ENCODE peak calls at places on chromosomes 4 and X, in four cellular contexts. One of them, this sample, is unnamed.

GRCh38 chr4:75547647-75548387 is 8.0 kb upstream of the ODAPH start:
- DNase-seq in A549: no peak
- DNase-seq in NCI-H510A treated with DMSO at 0.1 percent for 48 hours: no peak
- DNase-seq in NCI-H146: peak; percentile 5
- DNase-seq in this sample: peak; percentile 12

GRCh38 chr4:143185253-143186107 is 763 bp downstream of the USP38 start:
- DNase-seq in A549: no peak
- DNase-seq in NCI-H510A treated with DMSO at 0.1 percent for 48 hours: no peak
- DNase-seq in NCI-H146: peak; percentile 49
- DNase-seq in this sample: no peak

GRCh38 chrX:149470960-149471359 is 34.1 kb downstream of the IDS start:
- DNase-seq in A549: peak; percentile 68
- DNase-seq in NCI-H510A treated with DMSO at 0.1 percent for 48 hours: peak; percentile 42
- DNase-seq in NCI-H146: peak; percentile 70
- DNase-seq in this sample: peak; percentile 70

GRCh38 chrX:2479420-2479780 is 21.4 kb downstream of the DHRSX start:
- DNase-seq in A549: no peak
- DNase-seq in NCI-H510A treated with DMSO at 0.1 percent for 48 hours: no peak
- DNase-seq in NCI-H146: no peak
- DNase-seq in this sample: no peak

GRCh38 chr4:123555500-123556273 is 159.1 kb downstream of the SPRY1 start:
- DNase-seq in A549: peak; percentile 19
- DNase-seq in NCI-H510A treated with DMSO at 0.1 percent for 48 hours: peak; percentile 45
- DNase-seq in NCI-H146: peak; percentile 76
- DNase-seq in this sample: peak; percentile 75

GRCh38 chrX:46554942-46555341 is 9.7 kb upstream of the ZNF674 start:
- DNase-seq in A549: no peak
- DNase-seq in NCI-H510A treated with DMSO at 0.1 percent for 48 hours: peak; percentile 2
- DNase-seq in NCI-H146: peak; percentile 27
- DNase-seq in this sample: no peak

GRCh38 chrX:40291553-40291952 is 193.8 kb upstream of the BCOR start:
- DNase-seq in A549: no peak
- DNase-seq in NCI-H510A treated with DMSO at 0.1 percent for 48 hours: no peak
- DNase-seq in NCI-H146: no peak
- DNase-seq in this sample: no peak

GRCh38 chr4:113499166-113499565 is 262.4 kb downstream of the CAMK2D start:
- DNase-seq in A549: no peak
- DNase-seq in NCI-H510A treated with DMSO at 0.1 percent for 48 hours: peak; percentile 10
- DNase-seq in NCI-H146: no peak
- DNase-seq in this sample: no peak

GRCh38 chr4:110854021-110854678 is 231.3 kb upstream of the PITX2 start:
- DNase-seq in A549: no peak
- DNase-seq in NCI-H510A treated with DMSO at 0.1 percent for 48 hours: peak; percentile 6
- DNase-seq in NCI-H146: no peak
- DNase-seq in this sample: no peak

GRCh38 chr4:104860227-104861123 is 286.2 kb upstream of the TET2 start:
- DNase-seq in A549: peak; percentile 33
- DNase-seq in NCI-H510A treated with DMSO at 0.1 percent for 48 hours: peak; percentile 76
- DNase-seq in NCI-H146: peak; percentile 24
- DNase-seq in this sample: peak; percentile 54

GRCh38 chr4:2712261-2712842 is 43.8 kb downstream of the TNIP2 start:
- DNase-seq in A549: no peak
- DNase-seq in NCI-H510A treated with DMSO at 0.1 percent for 48 hours: no peak
- DNase-seq in NCI-H146: no peak
- DNase-seq in this sample: no peak

GRCh38 chr4:78477276-78477675 is 74.3 kb upstream of the ANXA3 start:
- DNase-seq in A549: no peak
- DNase-seq in NCI-H510A treated with DMSO at 0.1 percent for 48 hours: no peak
- DNase-seq in NCI-H146: no peak
- DNase-seq in this sample: no peak

GRCh38 chr4:89860971-89861370 is 24.0 kb upstream of the SNCA start:
- DNase-seq in A549: no peak
- DNase-seq in NCI-H510A treated with DMSO at 0.1 percent for 48 hours: no peak
- DNase-seq in NCI-H146: no peak
- DNase-seq in this sample: no peak

GRCh38 chr4:106806158-106806797 is 229.8 kb downstream of the DKK2 start:
- DNase-seq in A549: no peak
- DNase-seq in NCI-H510A treated with DMSO at 0.1 percent for 48 hours: peak; percentile 4
- DNase-seq in NCI-H146: no peak
- DNase-seq in this sample: no peak

GRCh38 chrX:9153299-9153698 is 119.4 kb upstream of the FAM9B start:
- DNase-seq in A549: no peak
- DNase-seq in NCI-H510A treated with DMSO at 0.1 percent for 48 hours: no peak
- DNase-seq in NCI-H146: no peak
- DNase-seq in this sample: no peak

GRCh38 chr4:142846729-142847606 is 867 bp upstream of the INPP4B start:
- DNase-seq in A549: peak; percentile 25
- DNase-seq in NCI-H510A treated with DMSO at 0.1 percent for 48 hours: peak; percentile 74
- DNase-seq in NCI-H146: peak; percentile 3
- DNase-seq in this sample: peak; percentile 33

GRCh38 chr4:74874785-74875367 is 58.0 kb upstream of the PARM1 start:
- DNase-seq in A549: peak; percentile 15
- DNase-seq in NCI-H510A treated with DMSO at 0.1 percent for 48 hours: peak; percentile 90
- DNase-seq in NCI-H146: peak; percentile 70
- DNase-seq in this sample: peak; percentile 34

GRCh38 chrX:123860506-123860840 is 620 bp downstream of the XIAP start:
- DNase-seq in A549: peak; percentile 36
- DNase-seq in NCI-H510A treated with DMSO at 0.1 percent for 48 hours: peak; percentile 53
- DNase-seq in NCI-H146: no peak
- DNase-seq in this sample: peak; percentile 18

GRCh38 chr4:77043507-77044131 is 32.2 kb downstream of the CCNI start:
- DNase-seq in A549: no peak
- DNase-seq in NCI-H510A treated with DMSO at 0.1 percent for 48 hours: no peak
- DNase-seq in NCI-H146: no peak
- DNase-seq in this sample: no peak

GRCh38 chrX:41095962-41096955 is 11.0 kb downstream of the USP9X start:
- DNase-seq in A549: no peak
- DNase-seq in NCI-H510A treated with DMSO at 0.1 percent for 48 hours: no peak
- DNase-seq in NCI-H146: no peak
- DNase-seq in this sample: no peak

GRCh38 chr4:16721618-16722291 is 176.7 kb downstream of the LDB2 start:
- DNase-seq in A549: no peak
- DNase-seq in NCI-H510A treated with DMSO at 0.1 percent for 48 hours: no peak
- DNase-seq in NCI-H146: no peak
- DNase-seq in this sample: no peak

GRCh38 chrX:133645251-133645650 is 230.0 kb upstream of the GPC4 start:
- DNase-seq in A549: no peak
- DNase-seq in NCI-H510A treated with DMSO at 0.1 percent for 48 hours: no peak
- DNase-seq in NCI-H146: no peak
- DNase-seq in this sample: peak; percentile 6

GRCh38 chr4:101200561-101200960 is 146.8 kb downstream of the PPP3CA start:
- DNase-seq in A549: peak; percentile 40
- DNase-seq in NCI-H510A treated with DMSO at 0.1 percent for 48 hours: no peak
- DNase-seq in NCI-H146: no peak
- DNase-seq in this sample: no peak

GRCh38 chr4:105191621-105192210 is 45.0 kb downstream of the TET2 start:
- DNase-seq in A549: no peak
- DNase-seq in NCI-H510A treated with DMSO at 0.1 percent for 48 hours: no peak
- DNase-seq in NCI-H146: no peak
- DNase-seq in this sample: no peak

GRCh38 chrX:119398587-119398973 is 556 bp upstream of the SLC25A43 start:
- DNase-seq in A549: no peak
- DNase-seq in NCI-H510A treated with DMSO at 0.1 percent for 48 hours: no peak
- DNase-seq in NCI-H146: no peak
- DNase-seq in this sample: no peak

GRCh38 chrX:106323357-106323756 is 155.3 kb downstream of the PWWP3B start:
- DNase-seq in A549: no peak
- DNase-seq in NCI-H510A treated with DMSO at 0.1 percent for 48 hours: no peak
- DNase-seq in NCI-H146: no peak
- DNase-seq in this sample: no peak

GRCh38 chrX:101357166-101357795 is 8.7 kb upstream of the TIMM8A start:
- DNase-seq in A549: no peak
- DNase-seq in NCI-H510A treated with DMSO at 0.1 percent for 48 hours: no peak
- DNase-seq in NCI-H146: no peak
- DNase-seq in this sample: no peak

GRCh38 chr4:85933306-85933640 is 426.6 kb downstream of the MAPK10 start:
- DNase-seq in A549: no peak
- DNase-seq in NCI-H510A treated with DMSO at 0.1 percent for 48 hours: no peak
- DNase-seq in NCI-H146: no peak
- DNase-seq in this sample: no peak

GRCh38 chr4:5471691-5472090 is 236.7 kb downstream of the EVC2 start:
- DNase-seq in A549: no peak
- DNase-seq in NCI-H510A treated with DMSO at 0.1 percent for 48 hours: no peak
- DNase-seq in NCI-H146: no peak
- DNase-seq in this sample: no peak

GRCh38 chrX:12791253-12792228 is at the start of gene PRPS2:
- DNase-seq in A549: peak; percentile 76
- DNase-seq in NCI-H510A treated with DMSO at 0.1 percent for 48 hours: no peak
- DNase-seq in NCI-H146: peak; percentile 84
- DNase-seq in this sample: peak; percentile 61

GRCh38 chrX:132292753-132293152 is 73.5 kb upstream of the RAP2C start:
- DNase-seq in A549: peak; percentile 29
- DNase-seq in NCI-H510A treated with DMSO at 0.1 percent for 48 hours: no peak
- DNase-seq in NCI-H146: no peak
- DNase-seq in this sample: no peak

This sample was measured in heart right ventricle.